ENCODE peak calls at places on chromosomes 11 and 22, in six cellular contexts. C, T, V, M, R and Q are unnamed samples.

GRCh38 chr11:28439403-28439802 is 331.2 kb downstream of the METTL15 start:
- DNase-seq in C (no peak), T (no peak), V (no peak), M (no peak), R (no peak), Q (no peak)

GRCh38 chr22:38828191-38828590 is 15.6 kb downstream of the NPTXR start:
- DNase-seq in C (no peak), T (no peak), V (no peak), M (no peak), R (no peak), Q (no peak)

GRCh38 chr11:32439488-32440210 is 4.3 kb upstream of the WT1 start:
- DNase-seq in C (no peak), T (no peak), V (no peak), M (no peak), R (no peak), Q (no peak)

GRCh38 chr22:36010090-36010489 is 18.5 kb downstream of the RBFOX2 start:
- DNase-seq in C (no peak), T (peak), V (no peak), M (no peak), R (no peak), Q (no peak)

GRCh38 chr22:19759459-19759993 is 1.1 kb upstream of the TBX1 start:
- DNase-seq in C (no peak), T (no peak), V (no peak), M (no peak), R (no peak), Q (no peak)

GRCh38 chr11:129973809-129974208 is 28.8 kb downstream of the PRDM10 start:
- DNase-seq in C (no peak), T (no peak), V (peak), M (no peak), R (no peak), Q (no peak)

GRCh38 chr11:116179346-116179850 is 593.4 kb downstream of the BUD13 start:
- DNase-seq in C (no peak), T (no peak), V (no peak), M (no peak), R (no peak), Q (no peak)

GRCh38 chr11:65861533-65862183 is 1.4 kb downstream of the MUS81 start:
- DNase-seq in C (no peak), T (no peak), V (no peak), M (no peak), R (no peak), Q (peak)

GRCh38 chr11:119153049-119153818 is 4.4 kb downstream of the ABCG4 start:
- DNase-seq in C (no peak), T (no peak), V (no peak), M (no peak), R (no peak), Q (no peak)

GRCh38 chr11:67606150-67606476 is 623 bp upstream of the NDUFV1 start:
- DNase-seq in C (no peak), T (no peak), V (no peak), M (no peak), R (no peak), Q (no peak)

GRCh38 chr11:28836285-28837081 is 728.3 kb downstream of the METTL15 start:
- DNase-seq in C (peak), T (no peak), V (peak), M (no peak), R (peak), Q (no peak)

GRCh38 chr11:73350908-73351636 is 25.1 kb upstream of the RELT start:
- DNase-seq in C (peak), T (peak), V (peak), M (no peak), R (peak), Q (peak)

GRCh38 chr11:111631034-111631665 is 28.9 kb downstream of the SIK2 start:
- DNase-seq in C (no peak), T (no peak), V (peak), M (no peak), R (no peak), Q (no peak)

GRCh38 chr11:78497309-78497708 is 77.4 kb downstream of the NARS2 start:
- DNase-seq in C (no peak), T (no peak), V (no peak), M (no peak), R (no peak), Q (no peak)

GRCh38 chr11:124882339-124883071 is 15.2 kb downstream of the ROBO4 start:
- DNase-seq in C (no peak), T (no peak), V (peak), M (no peak), R (peak), Q (no peak)

GRCh38 chr22:19480789-19481188 is 1.1 kb downstream of the CDC45 start:
- DNase-seq in C (no peak), T (no peak), V (no peak), M (no peak), R (no peak), Q (peak)

GRCh38 chr11:123526918-123527317 is 96.8 kb downstream of the GRAMD1B start:
- DNase-seq in C (no peak), T (no peak), V (no peak), M (no peak), R (no peak), Q (no peak)

GRCh38 chr22:26907366-26907765 is 250.0 kb downstream of the MIAT start:
- DNase-seq in C (no peak), T (no peak), V (no peak), M (no peak), R (no peak), Q (no peak)

GRCh38 chr22:26904483-26904882 is 247.1 kb downstream of the MIAT start:
- DNase-seq in C (no peak), T (no peak), V (no peak), M (no peak), R (peak), Q (no peak)

GRCh38 chr22:26905640-26906039 is 248.3 kb downstream of the MIAT start:
- DNase-seq in C (no peak), T (no peak), V (no peak), M (no peak), R (no peak), Q (no peak)

GRCh38 chr22:26905076-26905475 is 247.7 kb downstream of the MIAT start:
- DNase-seq in C (no peak), T (no peak), V (no peak), M (no peak), R (no peak), Q (no peak)

DNA sequence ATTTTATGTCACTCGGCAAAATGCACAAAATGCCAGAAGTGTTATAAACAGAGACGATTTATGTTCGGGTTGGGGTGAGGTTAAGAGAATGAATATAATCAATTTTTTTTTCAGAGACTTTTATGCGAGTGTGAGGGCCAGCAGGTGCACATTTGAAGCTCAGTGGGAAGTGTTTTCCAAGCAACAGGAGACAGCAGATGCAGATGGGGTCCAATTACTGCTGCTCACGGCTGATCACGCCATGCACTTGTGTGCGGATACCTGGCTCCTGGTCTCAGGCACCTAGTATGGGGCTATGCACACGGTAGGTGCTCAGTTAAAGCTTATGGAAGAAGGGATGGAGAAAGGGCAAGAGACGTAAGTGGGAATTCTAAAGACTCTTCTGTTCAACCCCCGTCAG is 249.1 kb downstream of the MIAT start:
- DNase-seq in C (no peak), T (no peak), V (no peak), M (no peak), R (no peak), Q (no peak)
- TF ChIP-seq CTCF in C (no peak), T (no peak), V (no peak), M (no peak), R (no peak), Q (no peak)

DNA sequence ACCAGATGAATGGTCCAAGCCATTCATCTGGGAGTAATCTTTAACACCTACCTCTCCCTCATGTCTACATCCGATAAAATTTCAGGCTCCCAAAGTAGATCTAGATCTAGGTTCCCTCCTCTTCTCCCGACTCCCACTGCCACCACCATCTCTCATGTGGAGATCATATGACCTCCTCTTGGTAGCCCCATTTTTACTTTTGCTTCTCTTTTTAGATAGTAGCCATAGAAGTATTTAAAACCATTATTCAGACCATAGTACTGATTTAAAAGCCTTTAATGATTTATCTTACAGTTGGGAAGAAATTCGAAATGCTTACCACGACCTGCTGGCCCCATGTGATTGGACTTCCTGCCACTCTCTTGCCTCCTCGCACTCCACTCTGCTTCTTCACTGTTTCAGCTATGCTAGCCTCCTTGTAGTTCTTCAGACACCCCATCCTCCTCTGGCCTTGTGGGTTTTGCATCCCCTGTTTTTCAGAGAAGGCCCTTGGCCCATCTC is 98.5 kb downstream of the RASSF10 start:
- DNase-seq in C (no peak), T (no peak), V (no peak), M (no peak), R (no peak), Q (no peak)
- TF ChIP-seq MYC in C (no peak), T (no peak), V (no peak), M (no peak), R (no peak), Q (no peak)

GRCh38 chr11:98455500-98456186 is 565.1 kb upstream of the CNTN5 start:
- DNase-seq in C (no peak), T (peak), V (peak), M (no peak), R (no peak), Q (peak)
- TF ChIP-seq CTCF in C (no peak), T (peak), V (peak), M (no peak), R (no peak), Q (peak)

GRCh38 chr22:41936894-41937169 is 10.1 kb downstream of the CENPM start:
- DNase-seq in C (no peak), T (no peak), V (no peak), M (no peak), R (no peak), Q (no peak)
- TF ChIP-seq MYC in C (no peak), T (no peak), V (no peak), M (no peak), R (no peak), Q (no peak)

GRCh38 chr11:75527130-75527529 is 1.4 kb upstream of the GDPD5 start:
- DNase-seq in C (no peak), T (no peak), V (no peak), M (no peak), R (no peak), Q (no peak)

GRCh38 chr11:75524576-75525432 is 937 bp downstream of the GDPD5 start:
- DNase-seq in C (peak), T (peak), V (no peak), M (no peak), R (peak), Q (peak)

GRCh38 chr11:75526192-75526541 is 426 bp upstream of the GDPD5 start:
- DNase-seq in C (no peak), T (no peak), V (no peak), M (no peak), R (no peak), Q (no peak)

GRCh38 chr11:75523811-75524401 is 1.8 kb downstream of the GDPD5 start:
- DNase-seq in C (no peak), T (no peak), V (peak), M (no peak), R (no peak), Q (no peak)

GRCh38 chr11:75525433-75526191 is at the start of gene GDPD5:
- DNase-seq in C (peak), T (peak), V (peak), M (no peak), R (peak), Q (peak)
- TF ChIP-seq CTCF in C (peak), T (peak), V (peak), M (peak), R (peak), Q (peak)

GRCh38 chr22:46001046-46001425 is 24.1 kb upstream of the WNT7B start:
- DNase-seq in C (no peak), T (no peak), V (no peak), M (no peak), R (no peak), Q (peak)
- TF ChIP-seq MYC in C (no peak), T (no peak), V (no peak), M (no peak), R (no peak), Q (no peak)

DNA sequence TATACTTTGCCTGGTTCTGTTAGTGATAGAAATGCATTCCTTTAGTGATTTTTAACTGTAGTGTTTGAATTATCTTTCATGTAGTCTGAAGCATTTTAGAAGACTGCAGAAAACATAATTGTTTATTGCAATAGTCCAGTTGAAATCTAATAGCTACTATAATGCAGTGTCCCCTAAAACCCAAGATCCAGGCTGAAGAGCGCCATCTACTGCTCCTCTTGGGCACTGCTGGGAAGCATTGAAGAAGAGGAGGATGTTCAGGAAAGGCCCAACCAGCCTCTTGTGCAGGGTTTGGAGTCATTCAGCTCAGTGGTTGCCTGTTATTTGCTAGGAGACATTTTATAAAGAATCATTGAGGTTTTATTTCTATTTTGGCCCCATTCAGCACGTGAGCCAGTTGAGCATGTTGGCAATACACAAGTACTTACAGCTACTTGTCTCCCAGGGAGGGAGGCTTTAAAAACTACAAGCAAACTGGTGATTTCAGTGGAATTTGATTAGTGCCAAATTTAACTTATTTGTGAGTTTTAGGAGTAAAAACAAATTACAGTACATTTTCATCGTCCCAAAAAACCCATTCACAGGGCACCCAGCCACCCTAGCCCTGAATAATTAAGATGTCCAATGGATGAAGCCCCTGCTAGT is 74.9 kb upstream of the HORMAD2 start:
- DNase-seq in C (peak), T (peak), V (peak), M (peak), R (peak), Q (peak)
- TF ChIP-seq CTCF in C (peak), T (peak), V (peak), M (peak), R (peak), Q (peak)